ENCODE peak calls at places on chromosomes 12 and 14, in nine cellular contexts. O is gastrocnemius medialis; S is ascending aorta; L is H9; C is adrenal gland; U is IMR-90; K is CD8-positive, alpha-beta T cell; B is esophagus squamous epithelium; M is H1. E is an unnamed sample. For H3K9me3 and H3K27me3, the result is how much of the 10 kb centered on the place peaks cover.

GRCh38 chr12:100031821-100032220 is 47.1 kb upstream of the ANKS1B start:
- DNase-seq in O (no peak), S (no peak), L (no peak), C (no peak), U (no peak), K (no peak), B (no peak), M (no peak), E (no peak)

GRCh38 chr12:4041191-4041885 is 168.1 kb upstream of the PARP11 start:
- DNase-seq in O (no peak), S (no peak), L (no peak), C (no peak), U (no peak), K (no peak), B (no peak), M (no peak), E (no peak)

GRCh38 chr12:127107744-127108143 is 1159.2 kb upstream of the TMEM132C start:
- DNase-seq in O (no peak), S (no peak), L (no peak), C (no peak), U (no peak), K (no peak), B (no peak), M (no peak), E (no peak)

GRCh38 chr12:6613015-6613775 is 6.0 kb upstream of the CHD4 start:
- DNase-seq in O (peak), S (peak), L (peak), C (peak), U (peak), K (no peak), B (no peak), M (no peak), E (peak)

GRCh38 chr14:70567791-70568190 is 32.7 kb downstream of the MED6 start:
- DNase-seq in O (no peak), S (no peak), L (peak), C (no peak), U (peak), K (no peak), B (no peak), M (peak), E (no peak)

GRCh38 chr14:68653108-68653507 is 139.8 kb downstream of the ZFP36L1 start:
- DNase-seq in O (no peak), S (no peak), L (peak), C (no peak), U (no peak), K (no peak), B (no peak), M (no peak), E (no peak)

GRCh38 chr12:49672351-49673181 is 34.6 kb downstream of the FMNL3 start:
- DNase-seq in O (no peak), S (no peak), L (no peak), C (no peak), U (no peak), K (no peak), B (no peak), M (no peak), E (no peak)

GRCh38 chr12:128510527-128510926 is 243.6 kb downstream of the TMEM132C start:
- DNase-seq in O (no peak), S (no peak), L (no peak), C (no peak), U (no peak), K (no peak), B (no peak), M (no peak), E (no peak)

GRCh38 chr12:130079254-130079653 is 83.0 kb upstream of the FZD10 start:
- DNase-seq in O (no peak), S (no peak), L (no peak), C (no peak), U (no peak), K (no peak), B (no peak), M (no peak), E (no peak)

GRCh38 chr14:21205026-21205677 is 49.3 kb upstream of the OR5AU1 start:
- DNase-seq in O (no peak), S (no peak), L (no peak), C (no peak), U (no peak), K (no peak), B (no peak), M (no peak), E (no peak)

GRCh38 chr12:22333751-22334695 is 484 bp downstream of the ST8SIA1 start:
- DNase-seq in O (no peak), S (no peak), L (peak), C (peak), U (no peak), K (no peak), B (no peak), M (peak), E (no peak)

GRCh38 chr12:116583284-116583683 is 24.1 kb downstream of the MAP1LC3B2 start:
- DNase-seq in O (no peak), S (no peak), L (no peak), C (no peak), U (no peak), K (no peak), B (no peak), M (no peak), E (no peak)

GRCh38 chr14:30118992-30119640 is 191.5 kb upstream of the PRKD1 start:
- DNase-seq in O (no peak), S (no peak), L (no peak), C (no peak), U (no peak), K (no peak), B (no peak), M (no peak), E (no peak)

GRCh38 chr12:87025976-87026375 is 769.8 kb upstream of the MGAT4C start:
- DNase-seq in O (no peak), S (no peak), L (no peak), C (no peak), U (no peak), K (no peak), B (no peak), M (no peak), E (no peak)

GRCh38 chr12:11162494-11162893 is 8.5 kb upstream of the SMIM10L1 start:
- DNase-seq in O (no peak), S (no peak), L (no peak), C (no peak), U (no peak), K (no peak), B (no peak), M (no peak), E (no peak)

GRCh38 chr14:75380656-75381055 is 47.2 kb upstream of the JDP2 start:
- DNase-seq in O (no peak), S (no peak), L (no peak), C (peak), U (no peak), K (no peak), B (no peak), M (no peak), E (no peak)

GRCh38 chr12:13952096-13952495 is 29.3 kb downstream of the GRIN2B start:
- DNase-seq in O (no peak), S (no peak), L (no peak), C (no peak), U (no peak), K (no peak), B (no peak), M (no peak), E (no peak)

GRCh38 chr12:46825526-46826414 is at the start of gene SLC38A4:
- DNase-seq in O (peak), S (no peak), L (peak), C (peak), U (peak), K (no peak), B (no peak), M (peak), E (no peak)

GRCh38 chr12:55707841-55708694 is at the start of gene ITGA7:
- DNase-seq in O (peak), S (peak), L (peak), C (peak), U (no peak), K (no peak), B (no peak), M (peak), E (no peak)

GRCh38 chr12:104155711-104156555 is 17.9 kb upstream of the NFYB start:
- DNase-seq in O (no peak), S (no peak), L (no peak), C (no peak), U (no peak), K (no peak), B (no peak), M (no peak), E (no peak)

GRCh38 chr12:15011162-15011561 is 38.3 kb downstream of the PDE6H start:
- DNase-seq in O (no peak), S (no peak), L (no peak), C (no peak), U (no peak), K (no peak), B (no peak), M (no peak), E (no peak)

GRCh38 chr12:49059063-49059384 is 1.6 kb downstream of the KMT2D start:
- DNase-seq in O (no peak), S (no peak), L (no peak), C (no peak), U (no peak), K (no peak), B (no peak), M (no peak), E (no peak)

GRCh38 chr12:42102720-42103119 is 42.0 kb downstream of the GXYLT1 start:
- DNase-seq in O (no peak), S (no peak), L (no peak), C (no peak), U (no peak), K (no peak), B (no peak), M (no peak), E (no peak)

GRCh38 chr14:88793259-88793625 is 489 bp upstream of the EML5 start:
- DNase-seq in O (no peak), S (no peak), L (no peak), C (no peak), U (no peak), K (no peak), B (no peak), M (no peak), E (no peak)

GRCh38 chr12:14950982-14951746 is 10.2 kb downstream of the ARHGDIB start:
- DNase-seq in O (no peak), S (no peak), L (peak), C (peak), U (no peak), K (no peak), B (no peak), M (no peak), E (no peak)

GRCh38 chr12:116591608-116592115 is 32.5 kb downstream of the MAP1LC3B2 start:
- DNase-seq in O (no peak), S (no peak), L (no peak), C (no peak), U (peak), K (no peak), B (no peak), M (no peak), E (no peak)

GRCh38 chr14:72629534-72629933 is 264.4 kb downstream of the DPF3 start:
- DNase-seq in O (no peak), S (no peak), L (peak), C (no peak), U (no peak), K (no peak), B (no peak), M (peak), E (no peak)

GRCh38 chr12:117034691-117035090 is 64.5 kb downstream of the TESC start:
- DNase-seq in O (no peak), S (no peak), L (no peak), C (no peak), U (no peak), K (no peak), B (no peak), M (no peak), E (no peak)

DNA sequence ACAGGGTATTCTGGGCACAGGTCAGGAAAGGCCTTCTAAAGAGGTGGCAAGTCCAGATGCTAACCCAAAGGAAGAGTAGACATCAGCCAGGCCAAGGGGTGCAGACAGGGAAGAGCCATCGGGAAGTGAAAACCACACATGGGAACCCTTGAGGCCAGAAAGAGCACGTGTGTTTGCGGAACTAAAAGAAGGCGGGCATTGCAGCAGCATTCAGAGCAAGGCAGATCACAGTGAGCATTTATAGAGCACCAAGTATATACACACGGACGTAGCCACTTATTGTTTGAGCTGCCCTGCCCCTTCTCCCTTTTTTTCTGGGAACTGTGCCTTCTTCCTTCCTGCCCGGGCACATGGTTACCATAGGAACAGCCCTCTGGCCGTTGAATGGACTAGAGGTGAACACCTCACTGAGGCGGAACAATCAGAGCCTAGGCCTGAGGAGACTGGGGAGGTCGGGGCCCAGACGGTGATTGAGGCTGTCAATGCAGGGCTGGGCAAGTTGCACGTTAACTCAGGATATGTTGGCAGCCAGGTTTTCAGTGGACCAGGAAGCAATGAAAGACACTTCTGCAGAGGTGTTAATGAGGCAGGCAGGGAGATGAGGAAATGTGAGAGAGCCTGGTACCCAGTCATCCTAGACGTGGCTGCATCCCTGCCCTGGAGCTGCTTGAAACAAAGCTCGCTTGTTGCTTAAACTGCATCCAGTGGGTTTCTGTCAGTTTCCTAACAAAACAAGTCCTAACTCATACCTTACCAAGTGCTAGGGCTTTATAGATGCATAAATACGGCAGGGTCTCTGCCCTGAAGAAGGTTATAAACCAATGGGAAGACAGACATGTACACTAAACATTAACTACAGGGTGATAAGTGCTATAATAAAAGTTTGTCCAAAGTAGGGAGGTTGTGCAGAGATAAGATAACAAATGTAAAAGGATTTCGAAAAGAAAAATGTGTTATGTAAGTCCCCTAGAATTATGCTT is 34.2 kb downstream of the MOAP1 start:
- DNase-seq in O (no peak), S (no peak), L (no peak), C (no peak), U (no peak), K (no peak), B (no peak), M (no peak), E (no peak)
- TF ChIP-seq CTCF in O (no peak), S (no peak), L (no peak), C (no peak), U (no peak), K (no peak), B (no peak), M (no peak), E (no peak)

GRCh38 chr14:106808907-106809306 is 1282.5 kb downstream of the TMEM121 start:
- DNase-seq in O (no peak), S (no peak), L (no peak), C (no peak), U (no peak), K (no peak), B (no peak), M (no peak), E (no peak)

GRCh38 chr14:106807493-106807892 is 1281.1 kb downstream of the TMEM121 start:
- DNase-seq in O (no peak), S (no peak), L (no peak), C (no peak), U (no peak), K (no peak), B (no peak), M (no peak), E (no peak)

GRCh38 chr14:106802413-106803364 is 1276.3 kb downstream of the TMEM121 start:
- DNase-seq in O (no peak), S (no peak), L (no peak), C (no peak), U (no peak), K (no peak), B (no peak), M (no peak), E (no peak)

GRCh38 chr14:106808458-106808857 is 1282.1 kb downstream of the TMEM121 start:
- DNase-seq in O (no peak), S (no peak), L (no peak), C (no peak), U (no peak), K (no peak), B (no peak), M (no peak), E (no peak)

DNA sequence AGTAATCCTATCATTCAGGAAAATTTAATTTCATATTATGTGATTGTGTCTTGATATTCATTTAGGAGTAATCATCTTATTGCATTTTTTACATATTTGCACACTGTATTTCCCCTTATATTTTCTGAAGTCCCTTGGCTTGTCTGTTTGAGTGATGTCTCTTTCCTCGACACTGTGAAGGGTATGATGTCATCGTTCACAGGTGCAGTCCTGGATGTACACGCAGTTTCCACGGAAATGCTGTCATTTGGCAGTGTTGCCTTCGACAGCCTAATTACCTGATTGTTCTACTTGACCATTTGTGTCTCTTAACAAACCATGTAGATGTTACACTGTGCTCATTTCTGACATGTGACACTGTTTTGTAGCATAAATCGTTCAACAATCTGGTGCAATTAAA is 1277.0 kb downstream of the TMEM121 start:
- DNase-seq in O (no peak), S (no peak), L (no peak), C (no peak), U (no peak), K (no peak), B (no peak), M (no peak), E (no peak)
- H3K9me3 ChIP-seq in O (under half), S (under half), L (half or more), C (under half), U (under half), K (under half), B (under half), M (half or more), E (under half)

GRCh38 chr12:98797200-98797599 is 152.1 kb downstream of the APAF1 start:
- DNase-seq in O (no peak), S (no peak), L (no peak), C (no peak), U (no peak), K (no peak), B (no peak), M (no peak), E (no peak)

GRCh38 chr12:98788396-98788795 is 143.3 kb downstream of the APAF1 start:
- DNase-seq in O (no peak), S (no peak), L (no peak), C (no peak), U (no peak), K (no peak), B (no peak), M (no peak), E (no peak)

GRCh38 chr12:98791406-98791805 is 146.3 kb downstream of the APAF1 start:
- DNase-seq in O (no peak), S (no peak), L (no peak), C (no peak), U (no peak), K (no peak), B (no peak), M (no peak), E (no peak)

GRCh38 chr12:98796745-98797144 is 151.7 kb downstream of the APAF1 start:
- DNase-seq in O (no peak), S (no peak), L (no peak), C (no peak), U (no peak), K (no peak), B (no peak), M (no peak), E (no peak)

GRCh38 chr12:98793121-98793520 is 148.0 kb downstream of the APAF1 start:
- DNase-seq in O (no peak), S (no peak), L (no peak), C (no peak), U (no peak), K (no peak), B (no peak), M (no peak), E (no peak)
- H3K27me3 ChIP-seq in O (under half), S (under half), L (under half), C (under half), U (under half), K (under half), B (under half), M (under half), E (under half)

GRCh38 chr12:74647241-74647640 is 109.6 kb downstream of the ATXN7L3B start:
- DNase-seq in O (no peak), S (no peak), L (no peak), C (no peak), U (no peak), K (no peak), B (no peak), M (no peak), E (no peak)

GRCh38 chr12:74644681-74645080 is 107.0 kb downstream of the ATXN7L3B start:
- DNase-seq in O (no peak), S (no peak), L (no peak), C (no peak), U (no peak), K (no peak), B (no peak), M (no peak), E (no peak)

GRCh38 chr12:74641694-74642093 is 104.1 kb downstream of the ATXN7L3B start:
- DNase-seq in O (no peak), S (no peak), L (no peak), C (no peak), U (no peak), K (no peak), B (no peak), M (no peak), E (no peak)

GRCh38 chr12:74641262-74641661 is 103.6 kb downstream of the ATXN7L3B start:
- DNase-seq in O (no peak), S (no peak), L (no peak), C (no peak), U (no peak), K (no peak), B (no peak), M (no peak), E (no peak)

GRCh38 chr12:74646831-74647230 is 109.2 kb downstream of the ATXN7L3B start:
- DNase-seq in O (no peak), S (no peak), L (no peak), C (no peak), U (no peak), K (no peak), B (no peak), M (no peak), E (no peak)
- TF ChIP-seq CTCF in O (no peak), S (no peak), L (peak), C (no peak), U (peak), K (no peak), B (no peak), M (no peak), E (no peak)

DNA sequence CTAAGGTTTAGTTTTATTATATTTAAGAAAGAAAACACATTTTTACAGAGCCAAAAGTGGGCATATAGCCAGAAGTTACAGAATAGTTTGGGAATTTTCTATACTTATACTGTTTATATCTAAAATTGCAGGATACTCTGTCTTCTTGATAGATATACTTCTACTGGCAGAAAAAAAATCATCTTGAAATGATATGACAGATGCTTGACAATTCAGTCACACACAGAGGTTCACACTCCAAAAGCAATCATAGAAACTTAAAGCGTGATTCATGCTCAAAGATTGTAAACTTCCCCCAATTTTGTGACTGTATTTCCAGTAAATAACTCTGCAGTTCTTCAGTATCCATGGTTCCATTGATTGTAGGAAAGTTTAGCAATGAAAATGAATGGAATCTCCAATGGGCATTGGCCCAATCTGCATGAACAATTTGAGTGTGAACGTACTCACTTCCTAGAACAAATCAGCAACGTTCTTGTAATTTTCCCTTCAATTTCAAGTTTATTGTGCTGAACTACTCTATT is 307.8 kb downstream of the NOVA1 start:
- DNase-seq in O (no peak), S (no peak), L (no peak), C (no peak), U (peak), K (no peak), B (no peak), M (no peak), E (no peak)
- H3K9me3 ChIP-seq in O (under half), S (under half), L (under half), C (under half), U (under half), K (under half), B (under half), M (under half), E (under half)

GRCh38 chr14:100729982-100730381 is 3.3 kb downstream of the DLK1 start:
- DNase-seq in O (no peak), S (no peak), L (no peak), C (no peak), U (peak), K (no peak), B (no peak), M (no peak), E (no peak)
- H3K27me3 ChIP-seq in O (under half), S (under half), L (under half), C (under half), U (half or more), K (under half), B (under half), M (under half), E (under half)

E was measured in thoracic aorta.